ENCODE peak calls at places on chromosomes 7 and 10, in six cellular contexts. E is HCT116, N is hepatocyte, H is fibroblast of lung, I is DND-41, Q is GM23248. P is an unnamed sample. For H3K4me1, the result is how much of the 10 kb centered on the place peaks cover.

GRCh38 chr7:33760834-33761233 is 144.5 kb upstream of the BMPER start:
- DNase-seq in N (no peak), H (no peak), I (no peak), E (no peak), Q (no peak), P (no peak)

GRCh38 chr7:151847136-151847535 is 29.8 kb downstream of the PRKAG2 start:
- DNase-seq in N (no peak), I (no peak), Q (no peak), H (no peak), E (no peak), P (no peak)

GRCh38 chr7:70657532-70657931 is 474.4 kb upstream of the GALNT17 start:
- DNase-seq in Q (no peak), I (no peak), N (no peak), E (no peak), H (no peak), P (no peak)

GRCh38 chr10:29955308-29955935 is 104.0 kb downstream of the JCAD start:
- DNase-seq in N (no peak), H (peak), Q (no peak), E (no peak), I (no peak), P (no peak)

GRCh38 chr10:79405221-79405994 is 40.0 kb downstream of the ZCCHC24 start:
- DNase-seq in N (peak), E (no peak), H (no peak), Q (no peak), I (no peak), P (no peak)

GRCh38 chr7:140650367-140650766 is 9.8 kb upstream of the DENND2A start:
- DNase-seq in Q (no peak), N (no peak), E (no peak), H (no peak), I (no peak), P (no peak)

GRCh38 chr10:33509231-33509871 is 174.9 kb upstream of the NRP1 start:
- DNase-seq in Q (peak), H (peak), I (no peak), N (peak), E (peak), P (no peak)

GRCh38 chr10:130000918-130001317 is 36.8 kb upstream of the EBF3 start:
- DNase-seq in H (no peak), N (no peak), E (no peak), Q (no peak), I (no peak), P (no peak)

GRCh38 chr7:2070151-2070763 is 162.5 kb downstream of the MAD1L1 start:
- DNase-seq in H (no peak), N (no peak), I (no peak), Q (no peak), E (no peak), P (no peak)

GRCh38 chr10:16854623-16855022 is 37.4 kb upstream of the RSU1 start:
- DNase-seq in N (peak), I (no peak), Q (peak), E (no peak), H (peak), P (no peak)

GRCh38 chr10:51876979-51877378 is 177.6 kb upstream of the CSTF2T start:
- DNase-seq in H (no peak), Q (no peak), I (no peak), N (no peak), E (no peak), P (no peak)

GRCh38 chr7:111855161-111855841 is 293.0 kb upstream of the IMMP2L start:
- DNase-seq in H (peak), I (peak), E (peak), Q (peak), N (peak), P (peak)

GRCh38 chr7:102270176-102270887 is 16.3 kb upstream of the SH2B2 start:
- DNase-seq in Q (no peak), I (no peak), E (no peak), N (no peak), H (no peak), P (no peak)

GRCh38 chr10:77165445-77166316 is 471.9 kb downstream of the KCNMA1 start:
- DNase-seq in Q (peak), I (peak), N (peak), H (peak), E (peak), P (peak)

GRCh38 chr10:62430881-62431280 is 56.7 kb downstream of the ZNF365 start:
- DNase-seq in I (no peak), E (no peak), N (no peak), H (no peak), Q (no peak), P (no peak)

GRCh38 chr7:83643754-83644153 is 5.2 kb downstream of the SEMA3E start:
- DNase-seq in I (no peak), Q (no peak), E (no peak), N (no peak), H (no peak), P (no peak)

GRCh38 chr7:43790006-43790405 is 31.5 kb downstream of the BLVRA start:
- DNase-seq in H (no peak), Q (no peak), N (no peak), E (no peak), I (no peak), P (no peak)

GRCh38 chr10:86104611-86105145 is 261.9 kb downstream of the GRID1 start:
- DNase-seq in I (no peak), Q (no peak), N (no peak), E (no peak), H (no peak), P (no peak)

GRCh38 chr7:79293655-79294142 is 159.8 kb downstream of the MAGI2 start:
- DNase-seq in N (peak), H (peak), I (no peak), Q (no peak), E (no peak), P (no peak)

GRCh38 chr10:62903828-62904227 is 87.7 kb upstream of the EGR2 start:
- DNase-seq in H (peak), E (no peak), I (no peak), Q (peak), N (no peak), P (no peak)

GRCh38 chr10:11578802-11579255 is 32.6 kb downstream of the USP6NL start:
- DNase-seq in I (no peak), E (no peak), Q (no peak), N (no peak), H (no peak), P (no peak)

GRCh38 chr7:5479133-5479745 is 55.6 kb upstream of the TNRC18 start:
- DNase-seq in Q (no peak), H (no peak), N (peak), E (no peak), I (no peak), P (no peak)

GRCh38 chr10:34766256-34766580 is 48.9 kb downstream of the PARD3 start:
- DNase-seq in I (no peak), Q (no peak), N (no peak), E (no peak), H (peak), P (no peak)

GRCh38 chr7:81626008-81626407 is 143.8 kb downstream of the HGF start:
- DNase-seq in I (no peak), Q (no peak), H (peak), N (no peak), E (no peak), P (no peak)

GRCh38 chr10:120478401-120478800 is 21.4 kb downstream of the PLPP4 start:
- DNase-seq in I (no peak), H (peak), E (no peak), N (no peak), Q (no peak), P (no peak)

GRCh38 chr7:122758501-122758900 is 55.8 kb upstream of the RNF148 start:
- DNase-seq in Q (no peak), I (no peak), N (no peak), H (no peak), E (no peak), P (peak)

GRCh38 chr10:128722947-128723346 is 596.7 kb upstream of the MKI67 start:
- DNase-seq in Q (no peak), I (no peak), E (no peak), N (no peak), H (no peak), P (no peak)

GRCh38 chr10:123377883-123378282 is 223.7 kb downstream of the BUB3 start:
- DNase-seq in H (no peak), E (no peak), I (no peak), Q (no peak), N (peak), P (no peak)

GRCh38 chr10:129662386-129662785 is 195.3 kb downstream of the MGMT start:
- DNase-seq in E (no peak), I (no peak), N (no peak), Q (no peak), H (no peak), P (no peak)

GRCh38 chr10:11225935-11226334 is 208.3 kb downstream of the CELF2 start:
- DNase-seq in Q (no peak), I (peak), E (no peak), H (no peak), N (no peak), P (no peak)

GRCh38 chr7:6168469-6168868 is 104.0 kb downstream of the CYTH3 start:
- DNase-seq in E (no peak), N (no peak), Q (no peak), I (no peak), H (no peak), P (no peak)

GRCh38 chr10:97784200-97784811 is 12.5 kb upstream of the SFRP5 start:
- DNase-seq in E (no peak), Q (no peak), H (no peak), N (no peak), I (no peak), P (no peak)

GRCh38 chr10:114868801-114869200 is 47.2 kb downstream of the FHIP2A start:
- DNase-seq in H (peak), N (no peak), Q (peak), I (no peak), E (no peak), P (no peak)

GRCh38 chr10:74824184-74825032 is 2.0 kb upstream of the KAT6B start:
- DNase-seq in I (peak), H (no peak), Q (peak), E (no peak), N (peak), P (peak)

GRCh38 chr7:39587393-39587792 is 21.2 kb downstream of the YAE1 start:
- DNase-seq in I (no peak), E (no peak), H (peak), Q (peak), N (no peak), P (no peak)

DNA sequence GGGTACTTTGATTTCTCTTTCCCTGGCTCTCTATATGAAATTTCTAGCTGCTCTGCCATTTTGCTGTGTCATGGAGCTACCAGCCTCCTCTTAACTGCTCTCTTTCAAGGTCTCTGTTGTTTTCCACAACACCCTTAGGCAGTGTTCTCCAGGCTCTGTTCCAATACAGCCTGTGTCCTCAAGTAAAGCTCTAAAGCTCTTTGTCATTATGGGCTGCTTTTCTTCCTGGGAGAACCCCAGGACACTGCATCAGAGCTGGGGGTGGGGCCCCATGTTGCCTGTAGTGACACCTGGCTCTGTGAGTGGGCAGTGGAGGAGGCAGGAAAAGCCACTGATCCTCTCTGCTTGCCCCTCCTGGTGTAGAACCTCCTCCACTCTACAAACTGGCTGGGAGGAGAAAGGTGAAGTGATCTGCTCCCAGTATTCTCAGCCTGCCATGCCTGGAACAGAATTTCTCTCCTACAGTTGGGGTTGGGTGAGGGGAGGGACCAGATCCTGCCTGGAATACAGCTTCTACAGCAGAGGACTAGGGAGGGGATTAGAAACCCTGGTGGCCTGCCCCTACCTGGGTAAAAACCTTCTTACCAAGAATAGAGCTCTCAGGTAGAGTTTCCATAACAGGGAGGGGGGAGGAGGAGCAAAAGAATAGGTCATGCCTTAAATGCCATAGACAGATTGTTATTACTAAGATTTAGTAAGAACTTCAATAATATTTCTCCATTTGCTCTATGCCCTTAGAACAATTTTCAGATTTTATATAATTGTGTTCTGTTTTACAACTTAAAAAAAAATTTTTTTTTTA is 33.7 kb upstream of the TSPAN33 start:
- DNase-seq in E (no peak), Q (no peak), I (no peak), N (peak), H (no peak), P (peak)
- TF ChIP-seq EZH2 in E (no peak), Q (no peak), I (no peak), N (no peak), H (no peak), P (no peak)

GRCh38 chr10:133277993-133278576 is 1.4 kb upstream of the ADAM8 start:
- DNase-seq in E (no peak), Q (no peak), I (no peak), N (no peak), H (no peak), P (no peak)

GRCh38 chr10:133277277-133277992 is 767 bp upstream of the ADAM8 start:
- DNase-seq in I (no peak), Q (no peak), H (no peak), N (no peak), E (no peak), P (no peak)

GRCh38 chr10:133279961-133280283 is 3.3 kb upstream of the ADAM8 start:
- DNase-seq in I (no peak), H (no peak), N (no peak), Q (no peak), E (no peak), P (no peak)

GRCh38 chr10:133279266-133279960 is 2.7 kb upstream of the ADAM8 start:
- DNase-seq in Q (no peak), N (no peak), H (no peak), I (no peak), E (no peak), P (no peak)

GRCh38 chr10:133278577-133279265 is 2.1 kb upstream of the ADAM8 start:
- DNase-seq in E (no peak), Q (no peak), N (peak), I (no peak), H (peak), P (no peak)
- H3K4me1 ChIP-seq in E (under half), Q (under half), N (under half), I (under half), H (under half), P (under half)

GRCh38 chr10:93063217-93063976 is 2.8 kb downstream of the CYP26C1 start:
- DNase-seq in I (no peak), Q (no peak), E (no peak), N (no peak), H (no peak), P (no peak)
- H3K4me3 ChIP-seq in I (no peak), Q (no peak), E (no peak), N (no peak), H (no peak), P (no peak)

GRCh38 chr7:110835889-110836288 is 255.0 kb upstream of the LRRN3 start:
- DNase-seq in I (no peak), E (no peak), H (no peak), N (peak), Q (no peak), P (no peak)
- TF ChIP-seq EZH2 in I (no peak), E (no peak), H (no peak), N (no peak), Q (no peak), P (no peak)

GRCh38 chr7:113282875-113283274 is 164.5 kb upstream of the SMIM30 start:
- DNase-seq in Q (no peak), I (no peak), H (no peak), N (no peak), E (no peak), P (no peak)
- H3K4me1 ChIP-seq in Q (under half), I (under half), H (under half), N (under half), E (under half), P (under half)

GRCh38 chr7:155484483-155485399 is 26.8 kb downstream of the EN2 start:
- DNase-seq in I (no peak), N (no peak), Q (no peak), H (no peak), E (no peak), P (no peak)

GRCh38 chr7:155481764-155482163 is 23.8 kb downstream of the EN2 start:
- DNase-seq in E (no peak), N (no peak), Q (no peak), I (no peak), H (no peak), P (no peak)

GRCh38 chr7:155482511-155483183 is 24.7 kb downstream of the EN2 start:
- DNase-seq in I (no peak), E (no peak), N (no peak), H (no peak), Q (no peak), P (no peak)

GRCh38 chr7:155483868-155484325 is 26.0 kb downstream of the EN2 start:
- DNase-seq in I (no peak), N (no peak), H (no peak), Q (no peak), E (no peak), P (no peak)

GRCh38 chr7:155483245-155483644 is 25.3 kb downstream of the EN2 start:
- DNase-seq in Q (no peak), H (no peak), E (no peak), I (no peak), N (no peak), P (peak)
- H3K4me3 ChIP-seq in Q (no peak), H (no peak), E (no peak), I (no peak), N (no peak), P (no peak)

P was measured in neural progenitor cell.